ENCODE peak calls at places on chromosome 2, in ten cellular contexts. H, C, P, G, X, D, T, B, A and K are unnamed samples.

GRCh38 chr2:141411419-141411818 is 719.4 kb downstream of the LRP1B start:
- DNase-seq in X (no peak), A (no peak), H (no peak), G (no peak), C (no peak), B (no peak), P (no peak), D (no peak), T (no peak), K (no peak)

GRCh38 chr2:165573534-165574461 is 104.3 kb downstream of the CSRNP3 start:
- DNase-seq in B (peak), C (peak), D (no peak), P (no peak), T (peak), X (no peak), G (no peak), H (no peak), A (peak), K (no peak)

GRCh38 chr2:105380432-105381118 is 18.3 kb downstream of the FHL2 start:
- DNase-seq in T (no peak), C (no peak), G (no peak), B (no peak), A (no peak), X (no peak), H (no peak), D (peak), P (no peak), K (no peak)

GRCh38 chr2:101140978-101141655 is 10.1 kb downstream of the TBC1D8 start:
- DNase-seq in D (peak), A (no peak), X (no peak), H (no peak), T (peak), B (no peak), P (no peak), C (no peak), G (no peak), K (no peak)

GRCh38 chr2:221429741-221430491 is 142.2 kb downstream of the EPHA4 start:
- DNase-seq in C (no peak), A (no peak), D (peak), P (no peak), G (no peak), B (peak), X (peak), T (peak), H (no peak), K (no peak)

GRCh38 chr2:188326290-188326668 is 34.6 kb downstream of the GULP1 start:
- DNase-seq in P (no peak), A (no peak), X (no peak), C (no peak), H (no peak), G (no peak), B (no peak), T (no peak), D (no peak), K (no peak)

GRCh38 chr2:10526281-10526680 is 78.2 kb upstream of the ODC1 start:
- DNase-seq in H (no peak), A (no peak), G (no peak), D (no peak), T (no peak), B (no peak), C (peak), X (no peak), P (no peak), K (no peak)

GRCh38 chr2:42089340-42089925 is 41.6 kb downstream of the PKDCC start:
- DNase-seq in C (no peak), H (peak), P (no peak), D (peak), X (peak), B (peak), T (peak), A (peak), G (peak), K (no peak)

GRCh38 chr2:175414872-175415487 is 233.5 kb upstream of the ATP5MC3 start:
- DNase-seq in A (peak), G (peak), X (peak), H (peak), C (peak), D (peak), P (peak), T (peak), B (peak), K (no peak)

GRCh38 chr2:237492137-237492890 is 5.3 kb downstream of the MLPH start:
- DNase-seq in C (no peak), D (no peak), G (peak), H (no peak), P (no peak), T (peak), B (no peak), A (no peak), X (no peak), K (no peak)

GRCh38 chr2:184830531-184830930 is 232.2 kb downstream of the ZNF804A start:
- DNase-seq in D (no peak), B (no peak), C (no peak), P (no peak), T (no peak), X (no peak), A (no peak), G (no peak), H (no peak), K (no peak)

GRCh38 chr2:180202591-180202990 is 195.5 kb upstream of the CWC22 start:
- DNase-seq in T (peak), G (no peak), P (no peak), B (peak), A (no peak), X (peak), H (no peak), C (no peak), D (no peak), K (no peak)

GRCh38 chr2:120134263-120134662 is 88.9 kb downstream of the TMEM185B start:
- DNase-seq in A (no peak), T (peak), X (peak), D (peak), H (peak), G (peak), C (no peak), B (no peak), P (peak), K (no peak)

GRCh38 chr2:26043862-26044736 is 10.2 kb downstream of the RAB10 start:
- DNase-seq in H (no peak), D (no peak), X (peak), T (peak), B (no peak), G (no peak), P (no peak), A (no peak), C (peak), K (no peak)

GRCh38 chr2:11071207-11071606 is 84.1 kb upstream of the SLC66A3 start:
- DNase-seq in D (peak), C (no peak), B (no peak), H (no peak), A (no peak), P (no peak), T (peak), X (no peak), G (no peak), K (no peak)

GRCh38 chr2:182504903-182505302 is 78.1 kb upstream of the PDE1A start:
- DNase-seq in H (no peak), B (peak), X (peak), P (no peak), T (peak), D (peak), C (no peak), A (no peak), G (no peak), K (no peak)

GRCh38 chr2:148720501-148720998 is 76.0 kb downstream of the EPC2 start:
- DNase-seq in B (peak), C (no peak), X (peak), G (peak), T (peak), P (no peak), H (no peak), D (peak), A (no peak), K (no peak)

GRCh38 chr2:1731963-1732768 is 12.1 kb downstream of the PXDN start:
- DNase-seq in T (peak), A (no peak), P (peak), X (peak), B (peak), D (peak), G (peak), C (peak), H (no peak), K (no peak)

GRCh38 chr2:104473568-104473967 is 380.3 kb upstream of the POU3F3 start:
- DNase-seq in A (no peak), B (no peak), D (no peak), X (no peak), C (no peak), T (no peak), G (no peak), H (no peak), P (no peak), K (no peak)

GRCh38 chr2:127596311-127597045 is 49.5 kb upstream of the GPR17 start:
- DNase-seq in T (no peak), D (no peak), G (peak), C (peak), P (no peak), B (no peak), H (no peak), X (no peak), A (no peak), K (no peak)

GRCh38 chr2:23513245-23513880 is 128.4 kb downstream of the KLHL29 start:
- DNase-seq in X (no peak), C (no peak), H (no peak), D (no peak), P (no peak), A (no peak), G (no peak), T (no peak), B (no peak), K (no peak)

GRCh38 chr2:161223139-161223732 is 63.0 kb downstream of the TANK start:
- DNase-seq in C (no peak), P (no peak), A (peak), T (peak), G (no peak), B (no peak), D (peak), X (peak), H (peak), K (peak)

GRCh38 chr2:231339318-231339717 is 56.2 kb upstream of the B3GNT7 start:
- DNase-seq in G (no peak), C (peak), A (no peak), H (no peak), X (no peak), T (no peak), D (no peak), B (no peak), P (no peak), K (no peak)

GRCh38 chr2:170202437-170202836 is 24.5 kb downstream of the MYO3B start:
- DNase-seq in T (no peak), H (no peak), X (peak), P (no peak), A (no peak), G (no peak), D (no peak), C (no peak), B (no peak), K (no peak)

GRCh38 chr2:15615310-15615920 is 23.7 kb downstream of the DDX1 start:
- DNase-seq in B (no peak), X (no peak), C (no peak), D (no peak), G (no peak), H (no peak), T (no peak), A (no peak), P (no peak), K (no peak)

GRCh38 chr2:31075393-31075792 is 62.8 kb downstream of the GALNT14 start:
- DNase-seq in H (no peak), X (no peak), T (no peak), G (no peak), B (no peak), D (no peak), C (no peak), A (no peak), P (no peak), K (no peak)

GRCh38 chr2:101038455-101039255 is 36.6 kb downstream of the RPL31 start:
- DNase-seq in X (peak), C (no peak), P (no peak), B (no peak), G (peak), D (no peak), A (peak), T (peak), H (peak), K (no peak)

GRCh38 chr2:24824071-24824588 is 30.9 kb downstream of the CENPO start:
- DNase-seq in X (no peak), P (no peak), T (no peak), A (no peak), H (no peak), G (peak), D (no peak), C (peak), B (no peak), K (no peak)

GRCh38 chr2:33370886-33371285 is 105.6 kb upstream of the RASGRP3 start:
- DNase-seq in P (no peak), T (peak), B (no peak), X (peak), A (no peak), G (no peak), C (no peak), D (no peak), H (no peak), K (no peak)

DNA sequence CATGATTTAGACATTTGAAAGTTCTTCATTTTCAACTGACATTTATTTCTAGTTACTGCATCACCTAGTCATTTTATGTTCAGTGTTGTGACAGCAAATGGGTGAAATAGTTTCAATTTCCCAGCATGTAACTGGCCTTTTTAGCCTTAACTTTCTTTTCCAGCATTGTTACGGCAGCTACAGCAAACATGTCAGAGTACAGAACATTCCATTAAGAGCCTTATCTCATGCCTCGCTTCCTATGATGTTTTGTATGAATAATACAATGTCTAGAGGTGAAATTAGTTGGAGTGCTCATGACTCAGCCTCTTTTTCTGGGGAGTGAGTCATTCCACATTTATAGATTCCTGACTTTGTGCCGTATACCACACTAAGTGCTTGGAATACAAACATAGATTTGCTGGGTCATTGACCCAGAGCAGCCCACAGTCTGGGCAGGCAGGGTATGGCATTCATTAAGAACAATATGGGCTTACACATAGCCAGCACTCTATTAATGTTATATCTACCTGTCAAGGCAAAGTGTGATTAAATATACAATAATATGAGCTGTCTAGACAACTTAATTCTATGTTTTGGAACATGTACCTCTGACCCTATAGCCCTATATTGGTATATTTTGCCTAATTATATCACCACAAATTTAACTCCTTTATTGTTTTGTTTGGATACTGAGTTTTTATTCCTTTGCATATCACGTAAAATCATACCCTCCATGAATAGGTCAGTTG is 72.2 kb downstream of the MAP2 start:
- DNase-seq in P (peak), C (no peak), H (peak), G (no peak), X (peak), T (peak), D (peak), A (no peak), B (peak), K (no peak)
- H3K4me3 ChIP-seq in P (no peak), C (no peak), H (peak), G (no peak), X (no peak), T (no peak), D (no peak), A (no peak), B (no peak), K (no peak)

GRCh38 chr2:195533771-195534642 is 123.0 kb upstream of the SLC39A10 start:
- DNase-seq in T (peak), A (peak), B (peak), G (peak), X (peak), P (peak), H (peak), D (peak), C (no peak), K (no peak)
- H3K4me3 ChIP-seq in T (no peak), A (peak), B (no peak), G (peak), X (peak), P (no peak), H (peak), D (no peak), C (no peak), K (no peak)

DNA sequence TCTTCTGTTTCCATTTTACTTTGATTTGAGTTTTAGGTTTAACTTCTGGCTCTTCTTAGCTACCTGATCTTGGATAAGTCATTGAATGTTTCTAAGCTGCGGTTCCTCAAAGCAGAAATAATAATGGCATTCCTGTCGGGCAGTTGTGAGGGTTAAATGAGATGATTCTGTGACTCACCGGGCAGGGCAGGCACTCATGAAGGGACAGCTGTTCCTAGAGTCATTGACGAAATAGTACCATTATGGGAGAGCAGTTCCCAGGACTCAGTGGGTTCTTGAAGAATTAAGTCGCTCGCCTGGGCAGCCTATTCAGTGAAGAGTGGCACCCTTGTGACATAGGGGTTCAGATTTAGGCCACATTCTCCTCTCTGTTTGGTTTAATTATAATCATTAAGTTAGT is 10.3 kb downstream of the TRIB2 start:
- DNase-seq in X (no peak), D (no peak), A (no peak), G (no peak), B (no peak), T (no peak), P (no peak), H (no peak), C (no peak), K (no peak)
- H3K4me3 ChIP-seq in X (no peak), D (no peak), A (no peak), G (no peak), B (no peak), T (no peak), P (no peak), H (no peak), C (no peak), K (no peak)

DNA sequence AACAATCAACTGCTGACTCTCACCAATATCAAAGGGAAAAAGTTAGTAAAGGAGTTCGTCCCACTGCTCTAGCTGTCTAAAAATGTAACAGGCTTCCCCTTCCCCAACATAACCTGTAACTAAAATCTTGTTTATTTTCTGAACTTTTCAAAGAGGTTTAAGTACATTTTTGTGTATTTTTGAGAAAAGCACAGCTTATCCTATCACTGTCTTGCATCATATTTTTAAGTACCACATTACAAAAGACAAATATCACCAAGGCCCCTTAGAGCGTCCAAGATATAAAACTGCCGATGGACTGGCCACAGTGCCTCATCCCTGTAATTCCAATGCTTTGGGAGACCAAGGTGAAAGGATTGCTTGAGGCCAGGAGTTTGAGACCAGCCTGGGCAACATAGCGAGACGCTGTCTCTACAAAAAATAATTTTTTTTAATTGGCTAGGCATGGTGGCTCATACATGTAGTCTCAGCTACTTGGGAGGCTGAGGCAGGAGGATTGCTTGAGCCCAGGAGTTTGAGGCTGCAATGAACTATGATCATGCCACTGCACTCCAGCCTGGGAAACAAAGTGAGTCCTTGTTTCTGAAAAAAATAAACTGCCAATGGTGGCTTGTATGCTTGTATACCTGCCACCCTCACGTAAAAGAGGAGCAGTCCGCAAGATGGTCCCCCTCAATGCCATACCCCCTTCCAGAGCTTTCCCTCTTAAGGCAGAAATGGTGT is 21.2 kb upstream of the LAPTM4A start:
- DNase-seq in H (no peak), X (peak), C (no peak), A (no peak), D (no peak), G (no peak), P (no peak), T (no peak), B (no peak), K (no peak)
- H3K4me3 ChIP-seq in H (no peak), X (peak), C (no peak), A (no peak), D (no peak), G (no peak), P (peak), T (peak), B (no peak), K (peak)

GRCh38 chr2:234373791-234374508 is 122.9 kb downstream of the ARL4C start:
- DNase-seq in P (no peak), C (no peak), T (no peak), B (no peak), D (no peak), H (no peak), A (no peak), X (no peak), G (no peak), K (no peak)

GRCh38 chr2:234374671-234375245 is 122.1 kb downstream of the ARL4C start:
- DNase-seq in B (no peak), H (no peak), T (no peak), G (no peak), X (no peak), C (no peak), A (no peak), D (no peak), P (no peak), K (no peak)

GRCh38 chr2:234373060-234373459 is 123.8 kb downstream of the ARL4C start:
- DNase-seq in G (no peak), X (no peak), C (no peak), T (no peak), A (no peak), H (no peak), D (no peak), B (no peak), P (no peak), K (no peak)

GRCh38 chr2:234375481-234375880 is 121.4 kb downstream of the ARL4C start:
- DNase-seq in T (no peak), H (no peak), A (no peak), C (no peak), G (no peak), P (no peak), D (no peak), B (no peak), X (no peak), K (no peak)

GRCh38 chr2:234372506-234372905 is 124.4 kb downstream of the ARL4C start:
- DNase-seq in P (no peak), T (no peak), X (no peak), H (no peak), A (no peak), D (no peak), G (no peak), B (no peak), C (no peak), K (no peak)
- H3K4me3 ChIP-seq in P (no peak), T (no peak), X (no peak), H (no peak), A (no peak), D (no peak), G (no peak), B (no peak), C (no peak), K (no peak)